ENCODE peak calls at places on chromosomes 1 and 21, in seven cellular contexts. One of them, this sample, is unnamed.

GRCh38 chr1:105544475-105544874 is 1512.0 kb upstream of the PRMT6 start:
- DNase-seq in cardiac muscle cell: no peak
- DNase-seq in WERI-Rb-1: no peak
- DNase-seq in A549: no peak
- DNase-seq in upper lobe of right lung: no peak
- DNase-seq in psoas muscle: no peak
- DNase-seq in suprapubic skin: no peak
- DNase-seq in this sample: no peak

GRCh38 chr1:226875641-226876295 is 5.4 kb downstream of the PSEN2 start:
- DNase-seq in cardiac muscle cell: peak; percentile 57
- DNase-seq in psoas muscle: no peak
- DNase-seq in A549: peak; percentile 56
- DNase-seq in WERI-Rb-1: peak; percentile 31
- DNase-seq in upper lobe of right lung: peak; percentile 82
- DNase-seq in suprapubic skin: no peak
- DNase-seq in this sample: no peak

GRCh38 chr1:58597076-58597475 is 20.0 kb upstream of the TACSTD2 start:
- DNase-seq in cardiac muscle cell: no peak
- DNase-seq in upper lobe of right lung: no peak
- DNase-seq in psoas muscle: no peak
- DNase-seq in A549: no peak
- DNase-seq in suprapubic skin: no peak
- DNase-seq in WERI-Rb-1: no peak
- DNase-seq in this sample: no peak

GRCh38 chr1:184802739-184803492 is 48.3 kb upstream of the EDEM3 start:
- DNase-seq in suprapubic skin: no peak
- DNase-seq in psoas muscle: no peak
- DNase-seq in WERI-Rb-1: no peak
- DNase-seq in A549: no peak
- DNase-seq in upper lobe of right lung: no peak
- DNase-seq in cardiac muscle cell: no peak
- DNase-seq in this sample: no peak

GRCh38 chr1:53771648-53772047 is 32.7 kb upstream of the GLIS1 start:
- DNase-seq in A549: no peak
- DNase-seq in suprapubic skin: no peak
- DNase-seq in cardiac muscle cell: peak; percentile 60
- DNase-seq in WERI-Rb-1: no peak
- DNase-seq in psoas muscle: no peak
- DNase-seq in upper lobe of right lung: no peak
- DNase-seq in this sample: no peak

GRCh38 chr1:229803601-229804217 is 177.7 kb downstream of the URB2 start:
- DNase-seq in WERI-Rb-1: no peak
- DNase-seq in upper lobe of right lung: no peak
- DNase-seq in cardiac muscle cell: no peak
- DNase-seq in suprapubic skin: no peak
- DNase-seq in A549: no peak
- DNase-seq in psoas muscle: no peak
- DNase-seq in this sample: no peak

GRCh38 chr1:53148123-53148522 is 5.7 kb upstream of the SLC1A7 start:
- DNase-seq in upper lobe of right lung: no peak
- DNase-seq in suprapubic skin: no peak
- DNase-seq in psoas muscle: no peak
- DNase-seq in WERI-Rb-1: no peak
- DNase-seq in cardiac muscle cell: no peak
- DNase-seq in A549: no peak
- DNase-seq in this sample: no peak

GRCh38 chr1:207748737-207749528 is 2.9 kb upstream of the CD46 start:
- DNase-seq in WERI-Rb-1: no peak
- DNase-seq in A549: no peak
- DNase-seq in suprapubic skin: no peak
- DNase-seq in psoas muscle: no peak
- DNase-seq in cardiac muscle cell: no peak
- DNase-seq in upper lobe of right lung: no peak
- DNase-seq in this sample: no peak

GRCh38 chr1:215911406-215911968 is 344.4 kb downstream of the KCTD3 start:
- DNase-seq in WERI-Rb-1: no peak
- DNase-seq in cardiac muscle cell: peak; percentile 11
- DNase-seq in upper lobe of right lung: no peak
- DNase-seq in psoas muscle: no peak
- DNase-seq in A549: no peak
- DNase-seq in suprapubic skin: no peak
- DNase-seq in this sample: no peak

GRCh38 chr1:225710804-225711203 is 57.9 kb upstream of the ENAH start:
- DNase-seq in A549: peak; percentile 89
- DNase-seq in WERI-Rb-1: no peak
- DNase-seq in suprapubic skin: no peak
- DNase-seq in cardiac muscle cell: peak; percentile 47
- DNase-seq in psoas muscle: no peak
- DNase-seq in upper lobe of right lung: no peak
- DNase-seq in this sample: no peak

GRCh38 chr1:117828206-117828605 is 101.2 kb downstream of the GDAP2 start:
- DNase-seq in cardiac muscle cell: peak; percentile 63
- DNase-seq in psoas muscle: peak; percentile 69
- DNase-seq in A549: no peak
- DNase-seq in WERI-Rb-1: no peak
- DNase-seq in suprapubic skin: no peak
- DNase-seq in upper lobe of right lung: no peak
- DNase-seq in this sample: peak; percentile 90

GRCh38 chr1:51982161-51982560 is 8.3 kb downstream of the RAB3B start:
- DNase-seq in suprapubic skin: no peak
- DNase-seq in A549: no peak
- DNase-seq in cardiac muscle cell: no peak
- DNase-seq in upper lobe of right lung: no peak
- DNase-seq in WERI-Rb-1: no peak
- DNase-seq in psoas muscle: no peak
- DNase-seq in this sample: no peak

GRCh38 chr1:51986718-51987117 is 3.8 kb downstream of the RAB3B start:
- DNase-seq in upper lobe of right lung: no peak
- DNase-seq in cardiac muscle cell: no peak
- DNase-seq in WERI-Rb-1: no peak
- DNase-seq in suprapubic skin: no peak
- DNase-seq in A549: no peak
- DNase-seq in psoas muscle: no peak
- DNase-seq in this sample: no peak

GRCh38 chr1:51976831-51977602 is 13.5 kb downstream of the RAB3B start:
- DNase-seq in WERI-Rb-1: no peak
- DNase-seq in suprapubic skin: no peak
- DNase-seq in A549: no peak
- DNase-seq in upper lobe of right lung: no peak
- DNase-seq in psoas muscle: no peak
- DNase-seq in cardiac muscle cell: no peak
- DNase-seq in this sample: no peak

GRCh38 chr1:51978099-51978498 is 12.4 kb downstream of the RAB3B start:
- DNase-seq in upper lobe of right lung: no peak
- DNase-seq in A549: no peak
- DNase-seq in suprapubic skin: no peak
- DNase-seq in psoas muscle: no peak
- DNase-seq in WERI-Rb-1: no peak
- DNase-seq in cardiac muscle cell: no peak
- DNase-seq in this sample: no peak

DNA sequence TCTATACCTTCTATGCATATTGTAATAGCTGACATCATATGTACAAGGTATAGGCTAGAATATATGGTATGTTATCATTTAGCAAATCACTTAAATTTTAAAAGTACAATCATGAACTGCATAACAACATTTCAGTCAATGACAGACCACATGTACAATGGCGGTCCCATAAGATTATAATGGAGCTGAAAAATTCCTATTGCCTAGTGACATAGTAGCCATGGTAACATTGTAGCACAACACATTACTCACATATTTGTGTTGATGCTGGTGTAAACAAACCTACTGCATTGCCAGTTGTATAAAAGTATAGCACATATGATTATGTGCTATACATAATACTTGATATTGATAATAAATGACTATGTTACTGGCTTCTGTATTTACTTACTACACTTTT is 8.9 kb downstream of the RAB3B start:
- DNase-seq in upper lobe of right lung: no peak
- DNase-seq in A549: no peak
- DNase-seq in cardiac muscle cell: no peak
- DNase-seq in suprapubic skin: no peak
- DNase-seq in WERI-Rb-1: no peak
- DNase-seq in psoas muscle: no peak
- DNase-seq in this sample: no peak
- TF ChIP-seq CTCF in upper lobe of right lung: no peak
- TF ChIP-seq CTCF in A549: no peak
- TF ChIP-seq CTCF in cardiac muscle cell: no peak
- TF ChIP-seq CTCF in suprapubic skin: no peak
- TF ChIP-seq CTCF in WERI-Rb-1: no peak
- TF ChIP-seq CTCF in psoas muscle: no peak
- TF ChIP-seq CTCF in this sample: no peak

DNA sequence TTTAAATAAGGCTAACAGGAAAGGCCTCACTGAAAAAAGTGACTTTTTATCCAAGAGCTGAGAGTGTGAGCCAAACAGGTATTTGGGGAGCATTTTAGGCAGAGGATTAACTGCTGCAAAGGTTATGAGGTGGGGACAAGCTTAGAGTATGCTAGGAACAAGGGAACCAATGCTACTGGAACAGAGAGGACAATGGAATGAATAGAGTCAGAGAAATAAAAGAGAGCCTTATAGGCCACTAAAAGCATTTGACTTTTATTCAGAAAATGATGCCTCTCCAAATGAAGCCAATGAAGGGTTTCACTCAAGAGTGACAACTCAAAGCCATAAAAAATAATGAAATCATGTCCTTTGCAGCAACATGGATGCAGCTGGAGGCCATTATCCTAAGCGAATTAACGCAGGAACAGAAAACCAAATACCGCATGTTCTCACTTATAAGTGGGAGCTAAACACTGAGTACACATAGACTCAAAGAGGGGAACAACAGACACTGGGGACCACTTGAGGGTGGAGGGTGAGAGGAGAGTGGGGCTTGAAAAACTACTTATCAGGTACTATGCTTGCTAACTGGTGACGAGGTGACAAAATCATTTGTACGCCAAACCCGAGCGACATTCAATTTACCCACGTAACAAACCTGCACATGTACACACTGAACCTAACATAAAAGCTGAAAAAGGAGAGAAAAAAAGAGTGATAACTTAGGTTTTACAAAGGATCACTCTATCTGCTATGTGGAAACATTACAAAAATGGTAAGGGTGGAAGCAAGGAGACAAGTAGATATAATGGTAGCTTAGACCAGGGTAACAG is 11.1 kb downstream of the PTP4A2 start:
- DNase-seq in suprapubic skin: no peak
- DNase-seq in psoas muscle: no peak
- DNase-seq in cardiac muscle cell: no peak
- DNase-seq in A549: no peak
- DNase-seq in upper lobe of right lung: no peak
- DNase-seq in WERI-Rb-1: no peak
- DNase-seq in this sample: no peak
- H3K27ac ChIP-seq in suprapubic skin: no peak overlapping the region
- H3K27ac ChIP-seq in psoas muscle: peak overlapping the region; percentile 56
- H3K27ac ChIP-seq in cardiac muscle cell: peak overlapping the region; percentile 81
- H3K27ac ChIP-seq in A549: no peak overlapping the region
- H3K27ac ChIP-seq in upper lobe of right lung: peak overlapping the region; percentile 43
- H3K27ac ChIP-seq in WERI-Rb-1: no peak overlapping the region
- H3K27ac ChIP-seq in this sample: no peak overlapping the region

GRCh38 chr21:17146426-17146825 is 366.4 kb upstream of the CXADR start:
- DNase-seq in WERI-Rb-1: no peak
- DNase-seq in A549: no peak
- DNase-seq in cardiac muscle cell: no peak
- DNase-seq in psoas muscle: no peak
- DNase-seq in suprapubic skin: no peak
- DNase-seq in upper lobe of right lung: no peak
- DNase-seq in this sample: no peak
- TF ChIP-seq CTCF in WERI-Rb-1: no peak
- TF ChIP-seq CTCF in A549: peak; percentile 6
- TF ChIP-seq CTCF in cardiac muscle cell: no peak
- TF ChIP-seq CTCF in psoas muscle: no peak
- TF ChIP-seq CTCF in suprapubic skin: no peak
- TF ChIP-seq CTCF in upper lobe of right lung: no peak
- TF ChIP-seq CTCF in this sample: no peak

GRCh38 chr1:46171351-46171750 is 3.5 kb upstream of the TSPAN1 start:
- DNase-seq in cardiac muscle cell: no peak
- DNase-seq in upper lobe of right lung: peak; percentile 71
- DNase-seq in A549: no peak
- DNase-seq in suprapubic skin: no peak
- DNase-seq in psoas muscle: peak; percentile 63
- DNase-seq in WERI-Rb-1: no peak
- DNase-seq in this sample: no peak
- H3K27ac ChIP-seq in cardiac muscle cell: no peak overlapping the region
- H3K27ac ChIP-seq in upper lobe of right lung: peak overlapping the region; percentile 66
- H3K27ac ChIP-seq in A549: no peak overlapping the region
- H3K27ac ChIP-seq in suprapubic skin: peak overlapping the region; percentile 63
- H3K27ac ChIP-seq in psoas muscle: peak overlapping the region; percentile 32
- H3K27ac ChIP-seq in WERI-Rb-1: no peak overlapping the region
- H3K27ac ChIP-seq in this sample: peak overlapping the region; percentile 48

DNA sequence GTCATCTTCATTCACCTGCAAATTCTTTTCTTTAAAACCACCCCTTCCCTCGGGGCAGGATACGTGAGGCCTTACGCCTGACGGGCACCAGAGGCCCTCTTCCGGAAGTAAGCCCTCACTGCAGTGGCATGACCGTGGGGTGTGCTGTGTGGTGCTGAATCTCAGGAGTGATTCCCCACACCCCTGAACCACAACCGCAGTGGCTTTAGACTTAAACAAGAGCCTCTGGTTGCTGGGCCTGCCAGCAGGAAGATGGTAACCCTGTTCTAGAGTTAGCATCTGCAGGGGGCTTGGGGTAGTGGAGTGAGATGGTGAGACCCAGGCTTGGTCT is 12.1 kb downstream of the BSND start:
- DNase-seq in cardiac muscle cell: no peak
- DNase-seq in A549: no peak
- DNase-seq in suprapubic skin: no peak
- DNase-seq in WERI-Rb-1: no peak
- DNase-seq in upper lobe of right lung: no peak
- DNase-seq in psoas muscle: no peak
- DNase-seq in this sample: no peak
- TF ChIP-seq CTCF in cardiac muscle cell: no peak
- TF ChIP-seq CTCF in A549: no peak
- TF ChIP-seq CTCF in suprapubic skin: no peak
- TF ChIP-seq CTCF in WERI-Rb-1: no peak
- TF ChIP-seq CTCF in upper lobe of right lung: no peak
- TF ChIP-seq CTCF in psoas muscle: no peak
- TF ChIP-seq CTCF in this sample: no peak